ENCODE peak calls at places on chromosomes 1 and 21, in ten cellular contexts. One of them, this sample, is unnamed.

GRCh38 chr1:208208132-208208487 is 36.1 kb downstream of the PLXNA2 start:
- DNase-seq in transverse colon: no peak
- DNase-seq in ecto neural progenitor cell: no peak
- DNase-seq in A549: no peak
- DNase-seq in AG04450: no peak
- DNase-seq in EL: no peak
- DNase-seq in colonic mucosa: no peak
- DNase-seq in left cardiac atrium: no peak
- DNase-seq in globus pallidus: no peak
- DNase-seq in stimulated activated CD8-positive, alpha-beta memory T cell treated with anti-CD3 and anti-CD28 coated beads, Interleukin-4, amount 100 ng/mL, for 1 hour: no peak
- DNase-seq in this sample: no peak

GRCh38 chr1:81467433-81467832 is 333.3 kb upstream of the ADGRL2 start:
- DNase-seq in transverse colon: no peak
- DNase-seq in ecto neural progenitor cell: no peak
- DNase-seq in A549: no peak
- DNase-seq in AG04450: no peak
- DNase-seq in EL: no peak
- DNase-seq in colonic mucosa: no peak
- DNase-seq in left cardiac atrium: no peak
- DNase-seq in globus pallidus: no peak
- DNase-seq in stimulated activated CD8-positive, alpha-beta memory T cell treated with anti-CD3 and anti-CD28 coated beads, Interleukin-4, amount 100 ng/mL, for 1 hour: no peak
- DNase-seq in this sample: no peak

GRCh38 chr1:7042322-7043231 is 257.3 kb downstream of the CAMTA1 start:
- DNase-seq in transverse colon: no peak
- DNase-seq in ecto neural progenitor cell: no peak
- DNase-seq in A549: peak
- DNase-seq in AG04450: no peak
- DNase-seq in EL: peak
- DNase-seq in colonic mucosa: no peak
- DNase-seq in left cardiac atrium: no peak
- DNase-seq in globus pallidus: peak
- DNase-seq in stimulated activated CD8-positive, alpha-beta memory T cell treated with anti-CD3 and anti-CD28 coated beads, Interleukin-4, amount 100 ng/mL, for 1 hour: no peak
- DNase-seq in this sample: no peak

GRCh38 chr1:220734571-220735326 is 13.4 kb upstream of the MTARC2 start:
- DNase-seq in transverse colon: peak
- DNase-seq in ecto neural progenitor cell: no peak
- DNase-seq in A549: peak
- DNase-seq in AG04450: peak
- DNase-seq in EL: peak
- DNase-seq in colonic mucosa: peak
- DNase-seq in left cardiac atrium: no peak
- DNase-seq in globus pallidus: no peak
- DNase-seq in stimulated activated CD8-positive, alpha-beta memory T cell treated with anti-CD3 and anti-CD28 coated beads, Interleukin-4, amount 100 ng/mL, for 1 hour: no peak
- DNase-seq in this sample: peak

GRCh38 chr1:58931024-58931423 is 147.2 kb upstream of the JUN start:
- DNase-seq in transverse colon: no peak
- DNase-seq in ecto neural progenitor cell: no peak
- DNase-seq in A549: no peak
- DNase-seq in AG04450: no peak
- DNase-seq in EL: no peak
- DNase-seq in colonic mucosa: no peak
- DNase-seq in left cardiac atrium: no peak
- DNase-seq in globus pallidus: no peak
- DNase-seq in stimulated activated CD8-positive, alpha-beta memory T cell treated with anti-CD3 and anti-CD28 coated beads, Interleukin-4, amount 100 ng/mL, for 1 hour: no peak
- DNase-seq in this sample: no peak

GRCh38 chr1:155128755-155129473 is 1.2 kb downstream of the EFNA1 start:
- DNase-seq in transverse colon: peak
- DNase-seq in ecto neural progenitor cell: no peak
- DNase-seq in A549: no peak
- DNase-seq in AG04450: no peak
- DNase-seq in EL: no peak
- DNase-seq in colonic mucosa: peak
- DNase-seq in left cardiac atrium: peak
- DNase-seq in globus pallidus: peak
- DNase-seq in stimulated activated CD8-positive, alpha-beta memory T cell treated with anti-CD3 and anti-CD28 coated beads, Interleukin-4, amount 100 ng/mL, for 1 hour: no peak
- DNase-seq in this sample: peak

GRCh38 chr21:27480841-27481261 is 514.0 kb upstream of the ADAMTS5 start:
- DNase-seq in transverse colon: no peak
- DNase-seq in ecto neural progenitor cell: no peak
- DNase-seq in A549: no peak
- DNase-seq in AG04450: no peak
- DNase-seq in EL: peak
- DNase-seq in colonic mucosa: no peak
- DNase-seq in left cardiac atrium: no peak
- DNase-seq in globus pallidus: no peak
- DNase-seq in stimulated activated CD8-positive, alpha-beta memory T cell treated with anti-CD3 and anti-CD28 coated beads, Interleukin-4, amount 100 ng/mL, for 1 hour: no peak
- DNase-seq in this sample: peak

GRCh38 chr1:980602-981395 is 1.1 kb downstream of the PERM1 start:
- DNase-seq in transverse colon: no peak
- DNase-seq in ecto neural progenitor cell: no peak
- DNase-seq in A549: no peak
- DNase-seq in AG04450: no peak
- DNase-seq in EL: no peak
- DNase-seq in colonic mucosa: no peak
- DNase-seq in left cardiac atrium: peak
- DNase-seq in globus pallidus: no peak
- DNase-seq in stimulated activated CD8-positive, alpha-beta memory T cell treated with anti-CD3 and anti-CD28 coated beads, Interleukin-4, amount 100 ng/mL, for 1 hour: no peak
- DNase-seq in this sample: no peak

GRCh38 chr1:19630720-19631119 is 13.4 kb upstream of the NBL1 start:
- DNase-seq in transverse colon: no peak
- DNase-seq in ecto neural progenitor cell: no peak
- DNase-seq in A549: no peak
- DNase-seq in AG04450: no peak
- DNase-seq in EL: no peak
- DNase-seq in colonic mucosa: no peak
- DNase-seq in left cardiac atrium: no peak
- DNase-seq in globus pallidus: no peak
- DNase-seq in stimulated activated CD8-positive, alpha-beta memory T cell treated with anti-CD3 and anti-CD28 coated beads, Interleukin-4, amount 100 ng/mL, for 1 hour: no peak
- DNase-seq in this sample: no peak

GRCh38 chr1:116001739-116002487 is 25.6 kb downstream of the SLC22A15 start:
- DNase-seq in transverse colon: no peak
- DNase-seq in ecto neural progenitor cell: no peak
- DNase-seq in A549: no peak
- DNase-seq in AG04450: no peak
- DNase-seq in EL: peak
- DNase-seq in colonic mucosa: no peak
- DNase-seq in left cardiac atrium: no peak
- DNase-seq in globus pallidus: no peak
- DNase-seq in stimulated activated CD8-positive, alpha-beta memory T cell treated with anti-CD3 and anti-CD28 coated beads, Interleukin-4, amount 100 ng/mL, for 1 hour: no peak
- DNase-seq in this sample: peak

GRCh38 chr1:39130297-39130696 is 74.2 kb upstream of the MACF1 start:
- DNase-seq in transverse colon: no peak
- DNase-seq in ecto neural progenitor cell: no peak
- DNase-seq in A549: no peak
- DNase-seq in AG04450: no peak
- DNase-seq in EL: peak
- DNase-seq in colonic mucosa: no peak
- DNase-seq in left cardiac atrium: no peak
- DNase-seq in globus pallidus: no peak
- DNase-seq in stimulated activated CD8-positive, alpha-beta memory T cell treated with anti-CD3 and anti-CD28 coated beads, Interleukin-4, amount 100 ng/mL, for 1 hour: no peak
- DNase-seq in this sample: no peak

GRCh38 chr1:29532741-29533140 is 296.4 kb downstream of the PTPRU start:
- DNase-seq in transverse colon: no peak
- DNase-seq in ecto neural progenitor cell: peak
- DNase-seq in A549: no peak
- DNase-seq in AG04450: no peak
- DNase-seq in EL: no peak
- DNase-seq in colonic mucosa: no peak
- DNase-seq in left cardiac atrium: no peak
- DNase-seq in globus pallidus: no peak
- DNase-seq in stimulated activated CD8-positive, alpha-beta memory T cell treated with anti-CD3 and anti-CD28 coated beads, Interleukin-4, amount 100 ng/mL, for 1 hour: no peak
- DNase-seq in this sample: no peak

GRCh38 chr1:43451701-43452532 is 1.8 kb downstream of the HYI start:
- DNase-seq in transverse colon: no peak
- DNase-seq in ecto neural progenitor cell: no peak
- DNase-seq in A549: no peak
- DNase-seq in AG04450: no peak
- DNase-seq in EL: no peak
- DNase-seq in colonic mucosa: no peak
- DNase-seq in left cardiac atrium: no peak
- DNase-seq in globus pallidus: no peak
- DNase-seq in stimulated activated CD8-positive, alpha-beta memory T cell treated with anti-CD3 and anti-CD28 coated beads, Interleukin-4, amount 100 ng/mL, for 1 hour: no peak
- DNase-seq in this sample: no peak

GRCh38 chr1:205915354-205915990 is 27.8 kb downstream of the SLC26A9 start:
- DNase-seq in transverse colon: no peak
- DNase-seq in ecto neural progenitor cell: no peak
- DNase-seq in A549: no peak
- DNase-seq in AG04450: no peak
- DNase-seq in EL: no peak
- DNase-seq in colonic mucosa: no peak
- DNase-seq in left cardiac atrium: no peak
- DNase-seq in globus pallidus: no peak
- DNase-seq in stimulated activated CD8-positive, alpha-beta memory T cell treated with anti-CD3 and anti-CD28 coated beads, Interleukin-4, amount 100 ng/mL, for 1 hour: no peak
- DNase-seq in this sample: no peak

GRCh38 chr1:89580036-89580435 is 52.9 kb upstream of the LRRC8C start:
- DNase-seq in transverse colon: no peak
- DNase-seq in ecto neural progenitor cell: no peak
- DNase-seq in A549: no peak
- DNase-seq in AG04450: no peak
- DNase-seq in EL: no peak
- DNase-seq in colonic mucosa: no peak
- DNase-seq in left cardiac atrium: no peak
- DNase-seq in globus pallidus: no peak
- DNase-seq in stimulated activated CD8-positive, alpha-beta memory T cell treated with anti-CD3 and anti-CD28 coated beads, Interleukin-4, amount 100 ng/mL, for 1 hour: no peak
- DNase-seq in this sample: no peak

GRCh38 chr1:61170328-61171238 is 88.2 kb downstream of the NFIA start:
- DNase-seq in transverse colon: no peak
- DNase-seq in ecto neural progenitor cell: no peak
- DNase-seq in A549: no peak
- DNase-seq in AG04450: no peak
- DNase-seq in EL: peak
- DNase-seq in colonic mucosa: no peak
- DNase-seq in left cardiac atrium: no peak
- DNase-seq in globus pallidus: no peak
- DNase-seq in stimulated activated CD8-positive, alpha-beta memory T cell treated with anti-CD3 and anti-CD28 coated beads, Interleukin-4, amount 100 ng/mL, for 1 hour: no peak
- DNase-seq in this sample: peak

GRCh38 chr1:4028139-4028501 is 128.0 kb upstream of the C1orf174 start:
- DNase-seq in transverse colon: no peak
- DNase-seq in ecto neural progenitor cell: no peak
- DNase-seq in A549: no peak
- DNase-seq in AG04450: no peak
- DNase-seq in EL: no peak
- DNase-seq in colonic mucosa: no peak
- DNase-seq in left cardiac atrium: no peak
- DNase-seq in globus pallidus: no peak
- DNase-seq in stimulated activated CD8-positive, alpha-beta memory T cell treated with anti-CD3 and anti-CD28 coated beads, Interleukin-4, amount 100 ng/mL, for 1 hour: no peak
- DNase-seq in this sample: no peak

GRCh38 chr1:52911541-52911940 is 10.0 kb downstream of the ECHDC2 start:
- DNase-seq in transverse colon: no peak
- DNase-seq in ecto neural progenitor cell: peak
- DNase-seq in A549: no peak
- DNase-seq in AG04450: no peak
- DNase-seq in EL: no peak
- DNase-seq in colonic mucosa: no peak
- DNase-seq in left cardiac atrium: no peak
- DNase-seq in globus pallidus: no peak
- DNase-seq in stimulated activated CD8-positive, alpha-beta memory T cell treated with anti-CD3 and anti-CD28 coated beads, Interleukin-4, amount 100 ng/mL, for 1 hour: no peak
- DNase-seq in this sample: no peak

GRCh38 chr1:109298666-109299086 is 8.1 kb downstream of the MYBPHL start:
- DNase-seq in transverse colon: no peak
- DNase-seq in ecto neural progenitor cell: no peak
- DNase-seq in A549: no peak
- DNase-seq in AG04450: no peak
- DNase-seq in EL: peak
- DNase-seq in colonic mucosa: no peak
- DNase-seq in left cardiac atrium: peak
- DNase-seq in globus pallidus: peak
- DNase-seq in stimulated activated CD8-positive, alpha-beta memory T cell treated with anti-CD3 and anti-CD28 coated beads, Interleukin-4, amount 100 ng/mL, for 1 hour: no peak
- DNase-seq in this sample: no peak

GRCh38 chr21:28436286-28436932 is 556.3 kb downstream of the LTN1 start:
- DNase-seq in transverse colon: no peak
- DNase-seq in ecto neural progenitor cell: no peak
- DNase-seq in A549: no peak
- DNase-seq in AG04450: no peak
- DNase-seq in EL: peak
- DNase-seq in colonic mucosa: no peak
- DNase-seq in left cardiac atrium: no peak
- DNase-seq in globus pallidus: no peak
- DNase-seq in stimulated activated CD8-positive, alpha-beta memory T cell treated with anti-CD3 and anti-CD28 coated beads, Interleukin-4, amount 100 ng/mL, for 1 hour: no peak
- DNase-seq in this sample: no peak

GRCh38 chr1:25616932-25617625 is 488 bp downstream of the MAN1C1 start:
- DNase-seq in transverse colon: no peak
- DNase-seq in ecto neural progenitor cell: no peak
- DNase-seq in A549: no peak
- DNase-seq in AG04450: no peak
- DNase-seq in EL: no peak
- DNase-seq in colonic mucosa: no peak
- DNase-seq in left cardiac atrium: peak
- DNase-seq in globus pallidus: peak
- DNase-seq in stimulated activated CD8-positive, alpha-beta memory T cell treated with anti-CD3 and anti-CD28 coated beads, Interleukin-4, amount 100 ng/mL, for 1 hour: no peak
- DNase-seq in this sample: no peak

GRCh38 chr1:203410117-203410900 is 59.4 kb upstream of the FMOD start:
- DNase-seq in transverse colon: no peak
- DNase-seq in ecto neural progenitor cell: no peak
- DNase-seq in A549: no peak
- DNase-seq in AG04450: no peak
- DNase-seq in EL: no peak
- DNase-seq in colonic mucosa: no peak
- DNase-seq in left cardiac atrium: no peak
- DNase-seq in globus pallidus: no peak
- DNase-seq in stimulated activated CD8-positive, alpha-beta memory T cell treated with anti-CD3 and anti-CD28 coated beads, Interleukin-4, amount 100 ng/mL, for 1 hour: no peak
- DNase-seq in this sample: no peak

GRCh38 chr1:240968864-240969263 is 356.9 kb upstream of the GREM2 start:
- DNase-seq in transverse colon: no peak
- DNase-seq in ecto neural progenitor cell: no peak
- DNase-seq in A549: no peak
- DNase-seq in AG04450: no peak
- DNase-seq in EL: no peak
- DNase-seq in colonic mucosa: no peak
- DNase-seq in left cardiac atrium: no peak
- DNase-seq in globus pallidus: no peak
- DNase-seq in stimulated activated CD8-positive, alpha-beta memory T cell treated with anti-CD3 and anti-CD28 coated beads, Interleukin-4, amount 100 ng/mL, for 1 hour: no peak
- DNase-seq in this sample: no peak

GRCh38 chr1:59316497-59317128 is 19.7 kb downstream of the FGGY start:
- DNase-seq in transverse colon: no peak
- DNase-seq in ecto neural progenitor cell: no peak
- DNase-seq in A549: no peak
- DNase-seq in AG04450: peak
- DNase-seq in EL: no peak
- DNase-seq in colonic mucosa: no peak
- DNase-seq in left cardiac atrium: no peak
- DNase-seq in globus pallidus: no peak
- DNase-seq in stimulated activated CD8-positive, alpha-beta memory T cell treated with anti-CD3 and anti-CD28 coated beads, Interleukin-4, amount 100 ng/mL, for 1 hour: no peak
- DNase-seq in this sample: no peak

GRCh38 chr1:2356401-2356800 is 35.0 kb downstream of the MORN1 start:
- DNase-seq in transverse colon: no peak
- DNase-seq in ecto neural progenitor cell: no peak
- DNase-seq in A549: no peak
- DNase-seq in AG04450: no peak
- DNase-seq in EL: no peak
- DNase-seq in colonic mucosa: no peak
- DNase-seq in left cardiac atrium: peak
- DNase-seq in globus pallidus: no peak
- DNase-seq in stimulated activated CD8-positive, alpha-beta memory T cell treated with anti-CD3 and anti-CD28 coated beads, Interleukin-4, amount 100 ng/mL, for 1 hour: no peak
- DNase-seq in this sample: no peak

GRCh38 chr1:1763657-1764621 is 14.3 kb downstream of the NADK start:
- DNase-seq in transverse colon: no peak
- DNase-seq in ecto neural progenitor cell: no peak
- DNase-seq in A549: no peak
- DNase-seq in AG04450: no peak
- DNase-seq in EL: peak
- DNase-seq in colonic mucosa: no peak
- DNase-seq in left cardiac atrium: peak
- DNase-seq in globus pallidus: peak
- DNase-seq in stimulated activated CD8-positive, alpha-beta memory T cell treated with anti-CD3 and anti-CD28 coated beads, Interleukin-4, amount 100 ng/mL, for 1 hour: no peak
- DNase-seq in this sample: no peak

GRCh38 chr1:3067671-3068399 is 1.2 kb upstream of the PRDM16 start:
- DNase-seq in transverse colon: no peak
- DNase-seq in ecto neural progenitor cell: peak
- DNase-seq in A549: no peak
- DNase-seq in AG04450: no peak
- DNase-seq in EL: no peak
- DNase-seq in colonic mucosa: no peak
- DNase-seq in left cardiac atrium: peak
- DNase-seq in globus pallidus: no peak
- DNase-seq in stimulated activated CD8-positive, alpha-beta memory T cell treated with anti-CD3 and anti-CD28 coated beads, Interleukin-4, amount 100 ng/mL, for 1 hour: no peak
- DNase-seq in this sample: no peak

GRCh38 chr1:36818771-36819170 is 215.5 kb downstream of the GRIK3 start:
- DNase-seq in transverse colon: no peak
- DNase-seq in ecto neural progenitor cell: no peak
- DNase-seq in A549: no peak
- DNase-seq in AG04450: no peak
- DNase-seq in EL: no peak
- DNase-seq in colonic mucosa: no peak
- DNase-seq in left cardiac atrium: no peak
- DNase-seq in globus pallidus: no peak
- DNase-seq in stimulated activated CD8-positive, alpha-beta memory T cell treated with anti-CD3 and anti-CD28 coated beads, Interleukin-4, amount 100 ng/mL, for 1 hour: no peak
- DNase-seq in this sample: no peak

This sample was measured in Calu3.